ENCODE peak calls at places on chromosome 5, in seven cellular contexts. One of them, this sample, is unnamed.

GRCh38 chr5:111548992-111549649 is 36.8 kb upstream of the STARD4 start:
- DNase-seq in CD8-positive, alpha-beta memory T cell: no peak
- DNase-seq in H9: no peak
- DNase-seq in tibial artery: no peak
- DNase-seq in cardiac muscle cell: no peak
- DNase-seq in fibroblast of lung: peak
- DNase-seq in neuronal stem cell: no peak
- DNase-seq in this sample: peak

GRCh38 chr5:1761453-1761755 is 38.2 kb downstream of the MRPL36 start:
- DNase-seq in cardiac muscle cell: no peak
- DNase-seq in neuronal stem cell: no peak
- DNase-seq in fibroblast of lung: no peak
- DNase-seq in H9: no peak
- DNase-seq in CD8-positive, alpha-beta memory T cell: no peak
- DNase-seq in tibial artery: peak
- DNase-seq in this sample: no peak

GRCh38 chr5:123538670-123539459 is 26.9 kb downstream of the CSNK1G3 start:
- DNase-seq in CD8-positive, alpha-beta memory T cell: no peak
- DNase-seq in tibial artery: no peak
- DNase-seq in cardiac muscle cell: peak
- DNase-seq in H9: no peak
- DNase-seq in fibroblast of lung: peak
- DNase-seq in neuronal stem cell: no peak
- DNase-seq in this sample: no peak

GRCh38 chr5:78549043-78549442 is 99.5 kb downstream of the LHFPL2 start:
- DNase-seq in fibroblast of lung: no peak
- DNase-seq in cardiac muscle cell: peak
- DNase-seq in H9: peak
- DNase-seq in tibial artery: no peak
- DNase-seq in neuronal stem cell: no peak
- DNase-seq in CD8-positive, alpha-beta memory T cell: no peak
- DNase-seq in this sample: no peak

GRCh38 chr5:169826618-169827017 is 153.7 kb downstream of the INSYN2B start:
- DNase-seq in H9: no peak
- DNase-seq in neuronal stem cell: no peak
- DNase-seq in tibial artery: no peak
- DNase-seq in cardiac muscle cell: peak
- DNase-seq in fibroblast of lung: no peak
- DNase-seq in CD8-positive, alpha-beta memory T cell: no peak
- DNase-seq in this sample: peak

GRCh38 chr5:170254056-170254455 is 21.3 kb downstream of the C5orf58 start:
- DNase-seq in CD8-positive, alpha-beta memory T cell: peak
- DNase-seq in neuronal stem cell: no peak
- DNase-seq in tibial artery: no peak
- DNase-seq in fibroblast of lung: peak
- DNase-seq in H9: no peak
- DNase-seq in cardiac muscle cell: no peak
- DNase-seq in this sample: no peak

GRCh38 chr5:32264954-32265572 is 47.7 kb downstream of the MTMR12 start:
- DNase-seq in tibial artery: no peak
- DNase-seq in neuronal stem cell: no peak
- DNase-seq in CD8-positive, alpha-beta memory T cell: no peak
- DNase-seq in H9: no peak
- DNase-seq in cardiac muscle cell: no peak
- DNase-seq in fibroblast of lung: no peak
- DNase-seq in this sample: no peak

GRCh38 chr5:167897371-167897770 is 394.1 kb upstream of the WWC1 start:
- DNase-seq in cardiac muscle cell: no peak
- DNase-seq in H9: no peak
- DNase-seq in neuronal stem cell: no peak
- DNase-seq in tibial artery: no peak
- DNase-seq in CD8-positive, alpha-beta memory T cell: no peak
- DNase-seq in fibroblast of lung: no peak
- DNase-seq in this sample: no peak

GRCh38 chr5:52809884-52810283 is 22.2 kb downstream of the ITGA1 start:
- DNase-seq in CD8-positive, alpha-beta memory T cell: no peak
- DNase-seq in neuronal stem cell: no peak
- DNase-seq in H9: no peak
- DNase-seq in fibroblast of lung: peak
- DNase-seq in tibial artery: no peak
- DNase-seq in cardiac muscle cell: no peak
- DNase-seq in this sample: no peak

GRCh38 chr5:179176571-179177230 is 116.5 kb downstream of the ZNF354C start:
- DNase-seq in neuronal stem cell: no peak
- DNase-seq in fibroblast of lung: peak
- DNase-seq in cardiac muscle cell: no peak
- DNase-seq in H9: no peak
- DNase-seq in CD8-positive, alpha-beta memory T cell: no peak
- DNase-seq in tibial artery: no peak
- DNase-seq in this sample: no peak

GRCh38 chr5:76085286-76085579 is 2.0 kb downstream of the SV2C start:
- DNase-seq in H9: no peak
- DNase-seq in CD8-positive, alpha-beta memory T cell: no peak
- DNase-seq in cardiac muscle cell: no peak
- DNase-seq in neuronal stem cell: no peak
- DNase-seq in tibial artery: no peak
- DNase-seq in fibroblast of lung: no peak
- DNase-seq in this sample: no peak

GRCh38 chr5:180807654-180808414 is 5.2 kb upstream of the MGAT1 start:
- DNase-seq in fibroblast of lung: no peak
- DNase-seq in cardiac muscle cell: no peak
- DNase-seq in H9: no peak
- DNase-seq in CD8-positive, alpha-beta memory T cell: no peak
- DNase-seq in tibial artery: peak
- DNase-seq in neuronal stem cell: no peak
- DNase-seq in this sample: no peak
- H3K27ac ChIP-seq in fibroblast of lung: no peak
- H3K27ac ChIP-seq in cardiac muscle cell: no peak
- H3K27ac ChIP-seq in H9: no peak
- H3K27ac ChIP-seq in CD8-positive, alpha-beta memory T cell: peak
- H3K27ac ChIP-seq in tibial artery: peak
- H3K27ac ChIP-seq in neuronal stem cell: no peak
- H3K27ac ChIP-seq in this sample: peak

GRCh38 chr5:95963650-95964410 is 2.2 kb upstream of the ELL2 start:
- DNase-seq in fibroblast of lung: peak
- DNase-seq in H9: no peak
- DNase-seq in tibial artery: no peak
- DNase-seq in CD8-positive, alpha-beta memory T cell: no peak
- DNase-seq in neuronal stem cell: no peak
- DNase-seq in cardiac muscle cell: peak
- DNase-seq in this sample: no peak

GRCh38 chr5:95961617-95962474 is at the start of gene ELL2:
- DNase-seq in CD8-positive, alpha-beta memory T cell: peak
- DNase-seq in fibroblast of lung: peak
- DNase-seq in cardiac muscle cell: peak
- DNase-seq in H9: peak
- DNase-seq in tibial artery: peak
- DNase-seq in neuronal stem cell: peak
- DNase-seq in this sample: peak

GRCh38 chr5:95960802-95961616 is 642 bp downstream of the ELL2 start:
- DNase-seq in neuronal stem cell: peak
- DNase-seq in CD8-positive, alpha-beta memory T cell: peak
- DNase-seq in fibroblast of lung: peak
- DNase-seq in cardiac muscle cell: peak
- DNase-seq in tibial artery: peak
- DNase-seq in H9: peak
- DNase-seq in this sample: peak

GRCh38 chr5:95962475-95962773 is 773 bp upstream of the ELL2 start:
- DNase-seq in H9: no peak
- DNase-seq in CD8-positive, alpha-beta memory T cell: no peak
- DNase-seq in fibroblast of lung: no peak
- DNase-seq in cardiac muscle cell: no peak
- DNase-seq in neuronal stem cell: no peak
- DNase-seq in tibial artery: no peak
- DNase-seq in this sample: no peak

DNA sequence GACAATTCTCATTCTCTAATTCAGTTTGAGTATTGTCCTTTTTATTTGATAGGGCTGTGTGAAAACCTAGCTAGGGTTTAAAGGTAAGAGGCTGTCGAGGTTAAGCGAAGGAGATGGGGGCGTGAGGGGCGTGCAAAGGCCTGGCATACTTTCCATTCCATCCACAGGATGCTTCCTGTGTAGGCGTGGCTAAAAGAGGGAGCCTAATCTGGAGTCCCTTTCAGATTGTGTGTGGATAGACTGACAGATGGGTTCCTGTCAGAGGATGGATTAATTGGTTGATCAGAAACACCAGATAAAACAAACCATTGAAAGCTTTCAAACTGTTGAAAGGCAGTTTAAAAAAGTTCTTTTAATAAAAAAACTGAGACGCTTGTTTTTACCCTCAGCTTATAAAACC is 1.1 kb upstream of the ELL2 start:
- DNase-seq in H9: peak
- DNase-seq in CD8-positive, alpha-beta memory T cell: no peak
- DNase-seq in neuronal stem cell: no peak
- DNase-seq in cardiac muscle cell: peak
- DNase-seq in tibial artery: no peak
- DNase-seq in fibroblast of lung: no peak
- DNase-seq in this sample: no peak
- H3K27ac ChIP-seq in H9: peak
- H3K27ac ChIP-seq in CD8-positive, alpha-beta memory T cell: no peak
- H3K27ac ChIP-seq in neuronal stem cell: no peak
- H3K27ac ChIP-seq in cardiac muscle cell: peak
- H3K27ac ChIP-seq in tibial artery: peak
- H3K27ac ChIP-seq in fibroblast of lung: peak
- H3K27ac ChIP-seq in this sample: peak

GRCh38 chr5:150407097-150407720 is 5.5 kb downstream of the CD74 start:
- DNase-seq in H9: no peak
- DNase-seq in cardiac muscle cell: no peak
- DNase-seq in tibial artery: no peak
- DNase-seq in fibroblast of lung: no peak
- DNase-seq in neuronal stem cell: no peak
- DNase-seq in CD8-positive, alpha-beta memory T cell: no peak
- DNase-seq in this sample: no peak

GRCh38 chr5:150409638-150410523 is 2.8 kb downstream of the CD74 start:
- DNase-seq in H9: peak
- DNase-seq in neuronal stem cell: peak
- DNase-seq in tibial artery: peak
- DNase-seq in cardiac muscle cell: peak
- DNase-seq in CD8-positive, alpha-beta memory T cell: peak
- DNase-seq in fibroblast of lung: peak
- DNase-seq in this sample: peak

GRCh38 chr5:150404991-150405816 is 7.5 kb downstream of the CD74 start:
- DNase-seq in neuronal stem cell: no peak
- DNase-seq in CD8-positive, alpha-beta memory T cell: no peak
- DNase-seq in cardiac muscle cell: no peak
- DNase-seq in fibroblast of lung: no peak
- DNase-seq in H9: no peak
- DNase-seq in tibial artery: no peak
- DNase-seq in this sample: no peak

GRCh38 chr5:150404121-150404990 is 8.4 kb downstream of the CD74 start:
- DNase-seq in fibroblast of lung: no peak
- DNase-seq in H9: no peak
- DNase-seq in tibial artery: no peak
- DNase-seq in cardiac muscle cell: no peak
- DNase-seq in CD8-positive, alpha-beta memory T cell: no peak
- DNase-seq in neuronal stem cell: no peak
- DNase-seq in this sample: no peak

DNA sequence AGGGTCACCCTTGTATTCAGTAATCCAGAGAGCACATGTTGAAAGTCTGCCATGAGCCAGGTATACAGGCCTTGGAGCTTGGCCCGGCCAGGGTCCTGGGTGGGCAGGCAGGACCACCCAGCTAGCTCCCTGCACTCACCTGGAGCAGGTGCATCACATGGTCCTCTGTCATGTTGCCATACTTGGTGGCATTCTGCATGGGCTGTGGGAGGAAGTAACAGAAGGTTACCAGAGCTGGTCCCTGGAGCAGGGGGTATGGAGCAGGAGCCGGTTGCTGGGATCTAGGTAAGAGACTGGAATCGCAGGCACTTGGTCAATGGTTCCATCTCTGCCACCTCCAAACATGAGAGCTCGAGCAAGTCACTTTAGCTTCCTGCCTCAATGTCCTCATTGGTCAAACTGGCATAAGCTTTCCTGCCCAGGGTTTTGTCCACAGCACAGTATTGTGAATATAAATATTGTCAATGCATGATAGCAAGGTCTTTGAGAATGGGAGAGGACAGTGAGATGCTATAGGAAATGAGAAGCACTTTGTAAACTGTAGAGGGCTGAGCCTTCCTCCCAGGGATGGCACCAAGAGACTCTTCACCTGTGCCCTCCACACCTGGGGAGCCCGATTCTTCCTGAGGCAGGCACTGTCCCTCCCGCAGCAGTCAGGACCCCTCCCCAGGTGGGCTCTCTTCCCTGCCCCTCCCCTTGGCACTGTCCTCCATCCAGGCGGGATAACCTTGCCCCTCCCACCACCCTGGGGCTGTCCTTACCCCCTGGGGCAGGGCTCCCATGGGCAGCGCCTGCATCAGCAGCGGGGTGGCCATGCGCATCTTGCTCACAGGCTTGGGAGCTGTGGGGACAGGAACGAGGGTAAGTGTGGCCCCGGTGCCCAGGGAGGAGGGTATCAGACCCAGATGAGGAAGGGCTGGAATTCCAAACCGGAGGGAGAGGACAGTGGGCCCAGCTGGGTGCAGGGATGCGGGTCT is 6.3 kb downstream of the CD74 start:
- DNase-seq in CD8-positive, alpha-beta memory T cell: no peak
- DNase-seq in fibroblast of lung: no peak
- DNase-seq in H9: no peak
- DNase-seq in neuronal stem cell: no peak
- DNase-seq in tibial artery: no peak
- DNase-seq in cardiac muscle cell: no peak
- DNase-seq in this sample: no peak
- H3K27ac ChIP-seq in CD8-positive, alpha-beta memory T cell: no peak
- H3K27ac ChIP-seq in fibroblast of lung: no peak
- H3K27ac ChIP-seq in H9: no peak
- H3K27ac ChIP-seq in neuronal stem cell: no peak
- H3K27ac ChIP-seq in tibial artery: no peak
- H3K27ac ChIP-seq in cardiac muscle cell: peak
- H3K27ac ChIP-seq in this sample: no peak

GRCh38 chr5:172637122-172637580 is 3.9 kb upstream of the NEURL1B start:
- DNase-seq in CD8-positive, alpha-beta memory T cell: no peak
- DNase-seq in fibroblast of lung: no peak
- DNase-seq in cardiac muscle cell: no peak
- DNase-seq in H9: no peak
- DNase-seq in neuronal stem cell: no peak
- DNase-seq in tibial artery: no peak
- DNase-seq in this sample: no peak

GRCh38 chr5:172638209-172638768 is 2.8 kb upstream of the NEURL1B start:
- DNase-seq in H9: no peak
- DNase-seq in fibroblast of lung: no peak
- DNase-seq in CD8-positive, alpha-beta memory T cell: no peak
- DNase-seq in tibial artery: no peak
- DNase-seq in neuronal stem cell: no peak
- DNase-seq in cardiac muscle cell: no peak
- DNase-seq in this sample: no peak

GRCh38 chr5:172636279-172637050 is 4.6 kb upstream of the NEURL1B start:
- DNase-seq in H9: no peak
- DNase-seq in fibroblast of lung: no peak
- DNase-seq in neuronal stem cell: no peak
- DNase-seq in CD8-positive, alpha-beta memory T cell: no peak
- DNase-seq in tibial artery: no peak
- DNase-seq in cardiac muscle cell: no peak
- DNase-seq in this sample: no peak

GRCh38 chr5:172640139-172640538 is 924 bp upstream of the NEURL1B start:
- DNase-seq in tibial artery: no peak
- DNase-seq in neuronal stem cell: no peak
- DNase-seq in cardiac muscle cell: no peak
- DNase-seq in H9: no peak
- DNase-seq in fibroblast of lung: no peak
- DNase-seq in CD8-positive, alpha-beta memory T cell: no peak
- DNase-seq in this sample: no peak

GRCh38 chr5:172637740-172638139 is 3.3 kb upstream of the NEURL1B start:
- DNase-seq in cardiac muscle cell: no peak
- DNase-seq in H9: no peak
- DNase-seq in fibroblast of lung: no peak
- DNase-seq in CD8-positive, alpha-beta memory T cell: no peak
- DNase-seq in neuronal stem cell: no peak
- DNase-seq in tibial artery: no peak
- DNase-seq in this sample: no peak
- H3K27ac ChIP-seq in cardiac muscle cell: no peak
- H3K27ac ChIP-seq in H9: no peak
- H3K27ac ChIP-seq in fibroblast of lung: no peak
- H3K27ac ChIP-seq in CD8-positive, alpha-beta memory T cell: no peak
- H3K27ac ChIP-seq in neuronal stem cell: no peak
- H3K27ac ChIP-seq in tibial artery: no peak
- H3K27ac ChIP-seq in this sample: no peak